ENCODE peak calls at places on chromosomes 16 and 17, in five cellular contexts. W is mesothelial cell of epicardium, B is stomach, P is GM13976, U is AG10803. V is an unnamed sample.

GRCh38 chr16:79532785-79533184 is 67.8 kb downstream of the MAF start:
- DNase-seq in W (no peak), B (no peak), P (no peak), U (no peak), V (no peak)

GRCh38 chr17:57484081-57484666 is 227.9 kb downstream of the MSI2 start:
- DNase-seq in W (no peak), B (no peak), P (no peak), U (peak; percentile 86), V (no peak)

GRCh38 chr16:69286941-69287713 is 24.0 kb upstream of the VPS4A start:
- DNase-seq in W (no peak), B (no peak), P (peak; percentile 57), U (peak; percentile 75), V (peak; percentile 61)

GRCh38 chr16:24499193-24499814 is 40.1 kb upstream of the RBBP6 start:
- DNase-seq in W (no peak), B (no peak), P (peak; percentile 44), U (peak; percentile 16), V (peak; percentile 36)

GRCh38 chr16:11098601-11099377 is 154.4 kb downstream of the CLEC16A start:
- DNase-seq in W (no peak), B (no peak), P (no peak), U (no peak), V (no peak)

GRCh38 chr16:81790772-81791171 is 11.7 kb downstream of the PLCG2 start:
- DNase-seq in W (no peak), B (no peak), P (no peak), U (no peak), V (no peak)

GRCh38 chr17:36592316-36592710 is 634 bp downstream of the DHRS11 start:
- DNase-seq in W (no peak), B (no peak), P (no peak), U (no peak), V (no peak)

GRCh38 chr16:11735801-11736200 is 6.9 kb downstream of the TXNDC11 start:
- DNase-seq in W (no peak), B (no peak), P (no peak), U (no peak), V (no peak)

GRCh38 chr16:70694517-70695218 is 8.8 kb upstream of the MTSS2 start:
- DNase-seq in W (no peak), B (no peak), P (no peak), U (no peak), V (no peak)

GRCh38 chr17:7845359-7846062 is 9.4 kb upstream of the TMEM88 start:
- DNase-seq in W (no peak), B (no peak), P (no peak), U (no peak), V (no peak)

GRCh38 chr17:17481860-17482259 is 5.1 kb downstream of the MED9 start:
- DNase-seq in W (no peak), B (no peak), P (no peak), U (no peak), V (no peak)

GRCh38 chr17:81603846-81604610 is 32.9 kb downstream of the NPLOC4 start:
- DNase-seq in W (no peak), B (no peak), P (no peak), U (no peak), V (no peak)

GRCh38 chr16:13553453-13553985 is 366.4 kb upstream of the ERCC4 start:
- DNase-seq in W (no peak), B (no peak), P (no peak), U (no peak), V (no peak)

GRCh38 chr16:67843343-67843765 is 1.2 kb downstream of the THAP11 start:
- DNase-seq in W (no peak), B (no peak), P (no peak), U (peak; percentile 41), V (no peak)

GRCh38 chr17:75273968-75274708 is 3.1 kb upstream of the MIF4GD start:
- DNase-seq in W (no peak), B (no peak), P (no peak), U (peak; percentile 75), V (no peak)

GRCh38 chr17:16217002-16217635 is at the start of gene PIGL:
- DNase-seq in W (peak; percentile 68), B (peak; percentile 90), P (peak; percentile 82), U (peak; percentile 95), V (peak; percentile 82)

GRCh38 chr17:49861150-49861884 is 13.4 kb upstream of the TAC4 start:
- DNase-seq in W (no peak), B (no peak), P (peak; percentile 85), U (peak; percentile 31), V (peak; percentile 86)

GRCh38 chr16:84843149-84844048 is 23.6 kb downstream of the CRISPLD2 start:
- DNase-seq in W (no peak), B (no peak), P (no peak), U (no peak), V (no peak)

GRCh38 chr16:53843084-53843483 is 139.1 kb downstream of the FTO start:
- DNase-seq in W (no peak), B (no peak), P (no peak), U (no peak), V (no peak)

GRCh38 chr17:31654936-31655335 is 204.1 kb downstream of the COPRS start:
- DNase-seq in W (no peak), B (no peak), P (no peak), U (no peak), V (no peak)

GRCh38 chr17:9817086-9817485 is 4.8 kb downstream of the GSG1L2 start:
- DNase-seq in W (no peak), B (peak; percentile 37), P (no peak), U (peak; percentile 20), V (no peak)

GRCh38 chr16:642189-643049 is 791 bp downstream of the MCRIP2 start:
- DNase-seq in W (no peak), B (peak; percentile 85), P (peak; percentile 74), U (no peak), V (peak; percentile 84)

GRCh38 chr16:83689385-83689831 is 118.4 kb upstream of the HSBP1 start:
- DNase-seq in W (no peak), B (no peak), P (peak; percentile 41), U (peak; percentile 99), V (peak; percentile 23)

GRCh38 chr17:5699789-5700188 is 115.5 kb upstream of the NLRP1 start:
- DNase-seq in W (no peak), B (no peak), P (no peak), U (no peak), V (no peak)

GRCh38 chr16:9557266-9557665 is 465.8 kb downstream of the HAPSTR1 start:
- DNase-seq in W (no peak), B (no peak), P (no peak), U (no peak), V (no peak)

GRCh38 chr17:34764716-34765115 is 185.3 kb downstream of the TMEM132E start:
- DNase-seq in W (no peak), B (no peak), P (no peak), U (no peak), V (no peak)

GRCh38 chr17:3535253-3535995 is 22.2 kb downstream of the TRPV3 start:
- DNase-seq in W (peak; percentile 59), B (peak; percentile 50), P (peak; percentile 93), U (peak; percentile 80), V (peak; percentile 90)

GRCh38 chr17:45777388-45777787 is 6.7 kb upstream of the CRHR1 start:
- DNase-seq in W (no peak), B (no peak), P (no peak), U (no peak), V (no peak)

GRCh38 chr16:66927918-66928649 is 2.7 kb upstream of the RRAD start:
- DNase-seq in W (no peak), B (no peak), P (no peak), U (peak; percentile 41), V (no peak)

GRCh38 chr17:63311416-63311937 is 134.6 kb downstream of the CYB561 start:
- DNase-seq in W (no peak), B (no peak), P (no peak), U (no peak), V (no peak)

GRCh38 chr16:88479795-88480760 is 27.0 kb downstream of the ZFPM1 start:
- DNase-seq in W (no peak), B (peak; percentile 66), P (peak; percentile 79), U (no peak), V (peak; percentile 80)

GRCh38 chr17:35515027-35515426 is 22.5 kb downstream of the SLFN12L start:
- DNase-seq in W (no peak), B (no peak), P (no peak), U (no peak), V (no peak)

DNA sequence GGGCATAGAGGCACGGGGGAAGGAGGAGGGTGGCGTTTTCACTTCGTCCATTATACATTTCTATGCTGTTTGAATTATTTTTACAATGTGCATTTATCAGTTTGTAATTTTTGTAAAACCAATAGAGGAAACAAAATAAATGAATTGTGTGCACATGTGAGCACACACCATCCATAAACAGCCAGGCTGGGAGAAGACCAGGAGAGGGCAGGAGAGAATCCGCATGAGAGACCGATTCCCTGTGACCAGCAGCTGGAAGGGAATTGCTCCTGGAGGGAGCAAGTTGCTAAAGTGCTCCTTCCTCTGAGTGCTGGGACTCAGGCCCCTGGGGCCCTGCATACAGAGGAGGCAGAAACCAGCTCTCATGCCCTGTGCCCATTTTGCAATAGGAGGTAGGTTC is 126.0 kb downstream of the ABCC12 start:
- DNase-seq in W (no peak), B (no peak), P (no peak), U (no peak), V (no peak)
- TF ChIP-seq CTCF in W (no peak), B (no peak), P (no peak), U (peak; percentile 39), V (no peak)

GRCh38 chr17:18954321-18954720 is 2.4 kb downstream of the SLC5A10 start:
- DNase-seq in W (no peak), B (no peak), P (no peak), U (no peak), V (no peak)

GRCh38 chr17:18949566-18949965 is 2.4 kb upstream of the SLC5A10 start:
- DNase-seq in W (no peak), B (no peak), P (no peak), U (no peak), V (no peak)

GRCh38 chr17:18950944-18951905 is 740 bp upstream of the SLC5A10 start:
- DNase-seq in W (no peak), B (peak; percentile 41), P (no peak), U (peak; percentile 21), V (no peak)

GRCh38 chr17:18953231-18953728 is 1.3 kb downstream of the SLC5A10 start:
- DNase-seq in W (no peak), B (no peak), P (no peak), U (no peak), V (no peak)

GRCh38 chr17:18951941-18952842 is at the start of gene SLC5A10:
- DNase-seq in W (no peak), B (no peak), P (peak; percentile 17), U (no peak), V (no peak)
- TF ChIP-seq CTCF in W (no peak), B (peak; percentile 8), P (no peak), U (peak; percentile 19), V (no peak)

DNA sequence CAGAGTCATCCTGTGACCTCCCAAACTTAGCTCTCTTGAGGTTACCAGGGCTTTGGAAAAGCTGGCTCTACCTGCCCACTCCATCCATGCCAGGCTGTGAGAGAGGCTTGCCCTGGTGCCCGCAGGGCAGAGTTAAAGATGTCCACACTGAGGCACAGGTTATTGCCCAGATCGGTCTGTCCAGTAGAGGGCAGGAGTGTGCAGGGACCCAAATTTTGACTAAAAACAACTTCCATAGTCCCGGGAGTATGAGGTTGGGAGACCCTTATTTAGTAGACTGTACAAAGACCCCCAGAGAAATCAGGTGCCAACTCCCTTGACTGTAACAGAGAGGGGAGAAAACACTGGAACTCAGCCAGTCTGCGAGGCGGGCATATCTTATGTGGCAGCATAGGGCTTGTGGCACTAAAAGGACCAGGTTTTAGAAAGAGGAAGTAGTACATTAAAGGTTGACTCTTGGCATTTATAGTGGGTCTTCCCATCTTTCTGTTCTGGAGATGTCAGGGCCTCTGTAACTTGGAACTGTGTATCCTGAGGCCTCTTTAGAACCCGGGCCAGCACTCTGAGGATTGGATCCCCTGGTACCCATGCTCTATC is 43.3 kb downstream of the HNF1B start:
- DNase-seq in W (no peak), B (peak; percentile 63), P (peak; percentile 77), U (no peak), V (peak; percentile 66)
- TF ChIP-seq CTCF in W (peak; percentile 25), B (peak; percentile 57), P (peak; percentile 69), U (peak; percentile 58), V (peak; percentile 38)

GRCh38 chr16:1964046-1964505 is 550 bp downstream of the RPS2 start:
- DNase-seq in W (no peak), B (no peak), P (no peak), U (peak; percentile 33), V (no peak)
- TF ChIP-seq CTCF in W (no peak), B (no peak), P (peak; percentile 25), U (peak; percentile 35), V (peak; percentile 35)

V was measured in GM20000.